ENCODE peak calls at places on chromosome 9, in four cellular contexts. R is mesenchymal stem cell, I is H9, L is H1. F is an unnamed sample.

GRCh38 chr9:99966001-99966400 is 59.5 kb downstream of the STX17 start:
- DNase-seq in R (no peak), I (no peak), L (no peak), F (no peak)

GRCh38 chr9:112097712-112098688 is 77.1 kb downstream of the SUSD1 start:
- DNase-seq in I (peak; percentile 86), R (peak; percentile 78), L (peak; percentile 81), F (peak; percentile 80)

GRCh38 chr9:68794898-68795297 is 89.9 kb downstream of the PIP5K1B start:
- DNase-seq in I (no peak), R (no peak), L (no peak), F (no peak)

GRCh38 chr9:101907466-101907865 is 169.0 kb upstream of the GRIN3A start:
- DNase-seq in R (no peak), L (no peak), I (no peak), F (no peak)

GRCh38 chr9:130333041-130334040 is 67.8 kb downstream of the HMCN2 start:
- DNase-seq in I (no peak), R (peak; percentile 77), L (no peak), F (no peak)

GRCh38 chr9:105656131-105656921 is 5.9 kb upstream of the TAL2 start:
- DNase-seq in I (peak; percentile 43), R (no peak), L (peak; percentile 68), F (no peak)

GRCh38 chr9:126295936-126296600 is 30.6 kb upstream of the MVB12B start:
- DNase-seq in I (no peak), R (no peak), L (no peak), F (no peak)

GRCh38 chr9:111691686-111692329 is 30.4 kb downstream of the GNG10 start:
- DNase-seq in R (peak; percentile 50), I (no peak), L (no peak), F (peak; percentile 0)

GRCh38 chr9:131289301-131290038 is at the start of gene PLPP7:
- DNase-seq in L (peak; percentile 77), I (peak; percentile 86), R (peak; percentile 21), F (no peak)

GRCh38 chr9:137029058-137029922 is 1.3 kb upstream of the ABCA2 start:
- DNase-seq in I (peak; percentile 85), R (peak; percentile 75), L (peak; percentile 98), F (peak; percentile 75)

GRCh38 chr9:129182122-129182521 is 4.1 kb upstream of the IER5L start:
- DNase-seq in R (no peak), L (no peak), I (no peak), F (no peak)

GRCh38 chr9:36874921-36875320 is 159.1 kb downstream of the PAX5 start:
- DNase-seq in L (no peak), R (peak; percentile 6), I (no peak), F (no peak)

GRCh38 chr9:115254781-115255180 is 136.8 kb upstream of the TNC start:
- DNase-seq in I (no peak), R (peak; percentile 77), L (no peak), F (no peak)

GRCh38 chr9:93652604-93653592 is 76.5 kb downstream of the PHF2 start:
- DNase-seq in R (no peak), I (no peak), L (no peak), F (no peak)

GRCh38 chr9:101235105-101235866 is 149.5 kb downstream of the BAAT start:
- DNase-seq in L (no peak), R (no peak), I (no peak), F (peak; percentile 36)

GRCh38 chr9:95511232-95511951 is 5.4 kb downstream of the PTCH1 start:
- DNase-seq in L (peak; percentile 92), R (peak; percentile 88), I (no peak), F (no peak)

GRCh38 chr9:37350486-37351190 is 71.9 kb upstream of the GRHPR start:
- DNase-seq in I (no peak), R (peak; percentile 29), L (no peak), F (no peak)

GRCh38 chr9:117957267-117957666 is 253.1 kb downstream of the TLR4 start:
- DNase-seq in I (no peak), L (no peak), R (no peak), F (no peak)

GRCh38 chr9:110659891-110660541 is 8.6 kb upstream of the MUSK start:
- DNase-seq in I (no peak), R (peak; percentile 77), L (no peak), F (no peak)

GRCh38 chr9:88706193-88707112 is 171.5 kb downstream of the NXNL2 start:
- DNase-seq in R (peak; percentile 49), I (no peak), L (no peak), F (no peak)

DNA sequence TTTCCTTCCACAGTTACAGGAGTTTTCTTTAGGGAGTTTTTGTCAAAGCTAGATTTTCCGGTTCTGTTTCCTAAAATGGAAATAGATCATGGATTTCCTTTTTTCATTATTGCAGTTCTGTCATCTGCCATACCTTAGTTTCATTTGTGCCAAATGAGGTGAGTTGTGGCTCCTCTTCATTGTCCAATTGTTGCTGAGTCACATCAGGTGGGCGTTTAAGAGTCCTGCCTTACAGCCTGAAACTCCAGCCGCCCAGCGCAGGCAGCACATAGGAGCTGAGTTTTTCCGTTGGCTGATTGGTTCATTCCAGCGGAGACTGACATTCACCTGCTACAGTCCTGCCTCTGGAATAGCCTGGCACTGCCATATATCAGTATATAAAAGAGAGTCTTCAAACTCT is 14.1 kb downstream of the SLC25A25 start:
- DNase-seq in I (no peak), L (no peak), R (no peak), F (no peak)
- H2AFZ ChIP-seq in I (no peak overlapping the region), L (no peak overlapping the region), R (no peak overlapping the region), F (no peak overlapping the region)

GRCh38 chr9:18009902-18010301 is 431.0 kb downstream of the SH3GL2 start:
- DNase-seq in L (no peak), R (no peak), I (no peak), F (no peak)
- H3K4ac ChIP-seq in L (no peak overlapping the region), R (no peak overlapping the region), I (no peak overlapping the region), F (no peak overlapping the region)

GRCh38 chr9:35811364-35812024 is 568 bp downstream of the SPAG8 start:
- DNase-seq in R (no peak), I (no peak), L (no peak), F (no peak)

GRCh38 chr9:35814841-35815543 is at the start of gene HINT2:
- DNase-seq in R (peak; percentile 100), L (peak; percentile 96), I (peak; percentile 99), F (peak; percentile 97)

GRCh38 chr9:35814106-35814840 is 569 bp downstream of the HINT2 start:
- DNase-seq in R (peak; percentile 75), L (no peak), I (peak; percentile 85), F (peak; percentile 67)

GRCh38 chr9:35812025-35812602 is at the start of gene SPAG8:
- DNase-seq in R (peak; percentile 96), L (peak; percentile 91), I (peak; percentile 98), F (peak; percentile 86)

GRCh38 chr9:35813434-35814105 is 1.3 kb downstream of the HINT2 start:
- DNase-seq in R (peak; percentile 49), L (no peak), I (peak; percentile 69), F (no peak)
- H2AFZ ChIP-seq in R (no peak overlapping the region), L (no peak overlapping the region), I (no peak overlapping the region), F (no peak overlapping the region)

GRCh38 chr9:13369426-13369825 is 89.9 kb upstream of the MPDZ start:
- DNase-seq in L (no peak), I (no peak), R (no peak), F (peak; percentile 23)
- H3K4ac ChIP-seq in L (no peak overlapping the region), I (no peak overlapping the region), R (no peak overlapping the region), F (no peak overlapping the region)

GRCh38 chr9:122051401-122052346 is 41.4 kb downstream of the TTLL11 start:
- DNase-seq in R (no peak), L (no peak), I (no peak), F (no peak)
- H2AFZ ChIP-seq in R (no peak overlapping the region), L (no peak overlapping the region), I (no peak overlapping the region), F (no peak overlapping the region)

GRCh38 chr9:134564431-134565170 is 77.0 kb upstream of the COL5A1 start:
- DNase-seq in L (peak; percentile 7), I (no peak), R (peak; percentile 90), F (no peak)

GRCh38 chr9:134566936-134567335 is 74.7 kb upstream of the COL5A1 start:
- DNase-seq in R (no peak), L (peak; percentile 32), I (no peak), F (no peak)

GRCh38 chr9:134563397-134563796 is 78.2 kb upstream of the COL5A1 start:
- DNase-seq in R (no peak), L (peak; percentile 4), I (no peak), F (no peak)

GRCh38 chr9:134566196-134566822 is 75.3 kb upstream of the COL5A1 start:
- DNase-seq in I (no peak), L (peak; percentile 26), R (no peak), F (no peak)

DNA sequence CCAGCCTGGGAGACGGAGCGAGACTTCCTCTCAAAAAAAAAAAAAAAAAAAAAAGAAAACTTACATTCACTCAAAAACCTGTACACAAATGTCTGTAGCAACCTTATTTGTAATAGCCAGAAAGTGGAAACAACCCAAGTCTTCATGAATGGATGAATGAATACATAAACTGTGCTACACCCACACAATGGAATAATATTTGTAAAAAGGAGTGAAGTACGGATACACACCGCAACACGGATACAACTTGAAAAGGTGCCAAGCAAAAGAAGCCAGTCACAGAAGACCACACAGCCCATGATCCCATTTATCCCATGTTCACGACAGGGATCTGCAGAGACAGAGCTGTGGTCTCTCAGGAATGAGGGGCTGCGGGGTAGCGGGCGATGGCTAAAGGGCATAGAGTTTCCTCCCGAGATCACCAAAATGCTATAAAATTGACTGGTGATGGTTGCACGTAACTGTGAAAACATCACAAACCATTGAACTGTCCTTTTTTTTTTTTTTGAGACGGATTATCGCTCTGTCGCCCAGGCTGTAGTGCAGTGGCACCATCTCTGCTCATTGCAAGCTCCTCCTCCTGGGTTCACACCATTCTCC is 76.2 kb upstream of the COL5A1 start:
- DNase-seq in I (no peak), L (peak; percentile 4), R (no peak), F (no peak)
- H3K4ac ChIP-seq in I (no peak overlapping the region), L (no peak overlapping the region), R (peak overlapping the region; percentile 28), F (no peak overlapping the region)